ENCODE peak calls at places on chromosomes 7 and 10, in six cellular contexts. O is neural progenitor cell, D is SK-N-SH, R is HCT116, C is hepatocyte, N is OCI-LY7. K is an unnamed sample.

GRCh38 chr7:100148559-100149328 is at the start of gene LAMTOR4:
- DNase-seq in O (peak; percentile 100), D (peak; percentile 98), R (peak; percentile 99), C (peak; percentile 99), N (peak; percentile 100), K (peak; percentile 100)

GRCh38 chr7:115782716-115783460 is 247.7 kb downstream of the TFEC start:
- DNase-seq in O (no peak), D (no peak), R (no peak), C (peak; percentile 30), N (no peak), K (peak; percentile 38)

GRCh38 chr10:27783660-27784059 is 38.0 kb upstream of the MKX start:
- DNase-seq in O (peak; percentile 69), D (no peak), R (peak; percentile 81), C (peak; percentile 36), N (peak; percentile 31), K (peak; percentile 75)

GRCh38 chr10:60375293-60376004 is 14.2 kb downstream of the ANK3 start:
- DNase-seq in O (no peak), D (no peak), R (no peak), C (no peak), N (no peak), K (no peak)

GRCh38 chr7:116341222-116341907 is 131.0 kb downstream of the TES start:
- DNase-seq in O (no peak), D (no peak), R (no peak), C (no peak), N (no peak), K (peak; percentile 7)

GRCh38 chr7:5657901-5658300 is 123.6 kb downstream of the RNF216 start:
- DNase-seq in O (no peak), D (no peak), R (no peak), C (no peak), N (no peak), K (peak; percentile 91)

GRCh38 chr7:127731431-127732080 is 79.6 kb downstream of the SND1 start:
- DNase-seq in O (no peak), D (no peak), R (no peak), C (no peak), N (no peak), K (no peak)

GRCh38 chr10:99276848-99277486 is 41.3 kb upstream of the HPSE2 start:
- DNase-seq in O (peak; percentile 45), D (peak; percentile 18), R (peak; percentile 46), C (peak; percentile 26), N (peak; percentile 34), K (peak; percentile 27)

GRCh38 chr7:50331564-50332208 is 27.2 kb downstream of the IKZF1 start:
- DNase-seq in O (no peak), D (no peak), R (no peak), C (no peak), N (peak; percentile 74), K (no peak)

GRCh38 chr7:5635461-5636445 is 145.7 kb downstream of the RNF216 start:
- DNase-seq in O (no peak), D (peak; percentile 62), R (no peak), C (no peak), N (no peak), K (peak; percentile 64)

GRCh38 chr10:114083040-114083439 is 39.4 kb downstream of the ADRB1 start:
- DNase-seq in O (no peak), D (no peak), R (no peak), C (no peak), N (no peak), K (no peak)

GRCh38 chr10:70513848-70514309 is 35.3 kb downstream of the PALD1 start:
- DNase-seq in O (no peak), D (no peak), R (no peak), C (no peak), N (peak; percentile 63), K (no peak)

GRCh38 chr10:94108200-94108599 is 114.5 kb downstream of the PLCE1 start:
- DNase-seq in O (no peak), D (no peak), R (no peak), C (no peak), N (no peak), K (peak; percentile 93)

GRCh38 chr7:154777489-154777888 is 225.4 kb downstream of the PAXIP1 start:
- DNase-seq in O (no peak), D (no peak), R (no peak), C (no peak), N (peak; percentile 48), K (no peak)
- TF ChIP-seq EZH2phosphoT487 in O (no peak), D (no peak), R (no peak), C (no peak), N (no peak), K (no peak)

DNA sequence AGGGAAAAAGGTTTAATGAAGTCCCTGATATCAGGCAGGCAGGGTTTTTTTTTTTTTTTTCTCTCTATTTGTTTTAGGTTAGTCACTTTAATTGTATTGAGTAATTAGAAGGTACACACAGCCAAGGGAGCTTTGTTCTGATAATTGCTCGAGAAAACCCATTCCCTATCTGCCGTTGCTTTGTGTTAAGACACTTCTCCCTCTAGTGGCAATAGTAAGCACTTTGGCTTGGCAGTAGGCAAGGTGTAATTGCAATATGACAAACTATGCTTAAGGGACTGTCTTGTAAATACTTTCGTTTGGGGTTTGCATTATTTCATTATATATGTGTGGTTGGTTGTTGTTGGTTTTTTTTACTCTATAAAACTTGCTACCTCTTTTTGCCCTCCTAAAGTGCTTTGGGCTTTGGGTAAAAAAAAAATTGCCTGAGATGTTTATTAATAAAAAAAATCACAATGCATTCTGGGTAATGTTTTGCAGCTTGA is 113.4 kb downstream of the BTRC start:
- DNase-seq in O (peak; percentile 89), D (peak; percentile 52), R (peak; percentile 76), C (peak; percentile 79), N (peak; percentile 74), K (peak; percentile 86)
- H3K4me2 ChIP-seq in O (peak overlapping the region; percentile 76), D (no peak overlapping the region), R (peak overlapping the region; percentile 24), C (no peak overlapping the region), N (peak overlapping the region; percentile 22), K (peak overlapping the region; percentile 15)

GRCh38 chr10:677038-677437 is 12.4 kb downstream of the DIP2C start:
- DNase-seq in O (no peak), D (no peak), R (no peak), C (no peak), N (no peak), K (peak; percentile 37)
- TF ChIP-seq EZH2phosphoT487 in O (no peak), D (no peak), R (no peak), C (no peak), N (no peak), K (no peak)

GRCh38 chr7:21749318-21749717 is 196.4 kb downstream of the CDCA7L start:
- DNase-seq in O (no peak), D (no peak), R (no peak), C (no peak), N (no peak), K (no peak)

GRCh38 chr7:21753071-21753470 is 192.6 kb downstream of the CDCA7L start:
- DNase-seq in O (no peak), D (no peak), R (no peak), C (no peak), N (no peak), K (no peak)

GRCh38 chr7:21758286-21758685 is 187.4 kb downstream of the CDCA7L start:
- DNase-seq in O (no peak), D (no peak), R (no peak), C (peak; percentile 28), N (no peak), K (no peak)

GRCh38 chr7:21757537-21758282 is 188.0 kb downstream of the CDCA7L start:
- DNase-seq in O (no peak), D (no peak), R (no peak), C (no peak), N (no peak), K (no peak)

GRCh38 chr7:21754963-21755362 is 190.7 kb downstream of the CDCA7L start:
- DNase-seq in O (no peak), D (no peak), R (no peak), C (no peak), N (no peak), K (no peak)
- H3K4me2 ChIP-seq in O (no peak overlapping the region), D (no peak overlapping the region), R (no peak overlapping the region), C (no peak overlapping the region), N (no peak overlapping the region), K (no peak overlapping the region)

K was measured in GM23248.